ENCODE peak calls at places on chromosome 4, in eight cellular contexts. Q is tibial nerve, J is fibroblast of pulmonary artery, W is frontal cortex, H is EH, U is testis, B is AML-193, S is EL. Y is an unnamed sample.

GRCh38 chr4:8546766-8547107 is 33.5 kb upstream of the GPR78 start:
- DNase-seq in B (no peak), Q (no peak), U (no peak), H (no peak), W (no peak), J (no peak), S (no peak), Y (no peak)

GRCh38 chr4:80229590-80229989 is 32.3 kb downstream of the PRDM8 start:
- DNase-seq in B (no peak), J (no peak), H (no peak), Q (no peak), W (no peak), S (no peak), U (no peak), Y (no peak)

GRCh38 chr4:82601242-82602015 is 39.6 kb upstream of the TMEM150C start:
- DNase-seq in H (no peak), B (no peak), U (no peak), W (no peak), Q (peak), S (no peak), J (no peak), Y (no peak)

GRCh38 chr4:150235795-150236385 is 157.6 kb downstream of the DCLK2 start:
- DNase-seq in Q (no peak), U (no peak), B (no peak), H (peak), W (no peak), J (peak), S (peak), Y (no peak)

GRCh38 chr4:79603681-79604080 is 195.7 kb upstream of the GK2 start:
- DNase-seq in Q (no peak), S (no peak), U (no peak), H (no peak), J (no peak), W (no peak), B (peak), Y (no peak)

GRCh38 chr4:143616771-143617170 is 83.7 kb downstream of the FREM3 start:
- DNase-seq in B (no peak), H (peak), W (no peak), S (peak), J (no peak), U (no peak), Q (no peak), Y (no peak)

GRCh38 chr4:985123-985830 is 1.6 kb upstream of the IDUA start:
- DNase-seq in U (no peak), B (no peak), J (peak), Q (peak), H (peak), S (peak), W (no peak), Y (no peak)

GRCh38 chr4:65668201-65669007 is 1.9 kb downstream of the EPHA5 start:
- DNase-seq in S (peak), J (peak), U (peak), H (peak), Q (peak), B (no peak), W (peak), Y (no peak)

GRCh38 chr4:152014280-152014679 is 253.5 kb upstream of the GATB start:
- DNase-seq in Q (no peak), J (no peak), H (no peak), S (no peak), U (no peak), W (no peak), B (no peak), Y (peak)

GRCh38 chr4:115944146-115944905 is 830.9 kb upstream of the NDST4 start:
- DNase-seq in B (no peak), S (no peak), Q (no peak), H (no peak), U (peak), J (no peak), W (no peak), Y (no peak)

GRCh38 chr4:185387957-185388356 is 7.8 kb downstream of the LRP2BP start:
- DNase-seq in H (no peak), Q (no peak), B (no peak), U (no peak), W (no peak), S (no peak), J (no peak), Y (no peak)

Y was measured in NCI-H2029.